ENCODE peak calls at places on chromosomes 13 and 19, in nine cellular contexts. I is neural progenitor cell, U is astrocyte, T is upper lobe of right lung, R is esophagus squamous epithelium, Q is BJ, G is suprapubic skin, H is brain microvascular endothelial cell, O is thoracic aorta. P is an unnamed sample. For H3K27me3, the result is how much of the 10 kb centered on the place peaks cover.

GRCh38 chr19:14672043-14672872 is 2.4 kb downstream of the ADGRE3 start:
- DNase-seq in I (no peak), U (no peak), T (no peak), R (no peak), Q (no peak), G (no peak), H (no peak), O (no peak), P (no peak)

GRCh38 chr13:51689597-51689996 is 105.3 kb downstream of the WDFY2 start:
- DNase-seq in I (peak), U (no peak), T (no peak), R (no peak), Q (no peak), G (no peak), H (no peak), O (no peak), P (no peak)

GRCh38 chr19:22545751-22546150 is 88.4 kb upstream of the ZNF492 start:
- DNase-seq in I (peak), U (no peak), T (no peak), R (no peak), Q (no peak), G (no peak), H (no peak), O (no peak), P (no peak)

GRCh38 chr13:113143466-113144254 is 14.8 kb upstream of the PROZ start:
- DNase-seq in I (no peak), U (no peak), T (no peak), R (no peak), Q (no peak), G (no peak), H (no peak), O (no peak), P (no peak)

GRCh38 chr13:111337206-111337605 is 16.8 kb downstream of the TEX29 start:
- DNase-seq in I (no peak), U (peak), T (no peak), R (no peak), Q (peak), G (no peak), H (peak), O (no peak), P (peak)

GRCh38 chr13:100537951-100538462 is 50.6 kb downstream of the GGACT start:
- DNase-seq in I (no peak), U (no peak), T (no peak), R (no peak), Q (no peak), G (no peak), H (no peak), O (no peak), P (no peak)

GRCh38 chr13:48600374-48601364 is 53.1 kb upstream of the CYSLTR2 start:
- DNase-seq in I (no peak), U (peak), T (no peak), R (no peak), Q (no peak), G (no peak), H (peak), O (no peak), P (peak)

GRCh38 chr19:56654151-56654550 is 11.2 kb downstream of the SMIM17 start:
- DNase-seq in I (no peak), U (no peak), T (no peak), R (no peak), Q (no peak), G (peak), H (no peak), O (no peak), P (no peak)

GRCh38 chr13:47896546-47896945 is 104.5 kb downstream of the SUCLA2 start:
- DNase-seq in I (no peak), U (no peak), T (no peak), R (no peak), Q (no peak), G (no peak), H (no peak), O (no peak), P (no peak)

GRCh38 chr19:42532881-42533280 is 4.6 kb upstream of the CEACAM1 start:
- DNase-seq in I (no peak), U (no peak), T (no peak), R (no peak), Q (no peak), G (no peak), H (no peak), O (no peak), P (no peak)

GRCh38 chr13:101512650-101513049 is 60.2 kb downstream of the ITGBL1 start:
- DNase-seq in I (no peak), U (peak), T (no peak), R (no peak), Q (no peak), G (no peak), H (peak), O (no peak), P (no peak)

GRCh38 chr13:64551755-64552154 is 2678.4 kb downstream of the PCDH9 start:
- DNase-seq in I (no peak), U (peak), T (no peak), R (no peak), Q (peak), G (no peak), H (peak), O (no peak), P (peak)

GRCh38 chr19:44741841-44742352 is 6.6 kb upstream of the BCL3 start:
- DNase-seq in I (peak), U (peak), T (peak), R (peak), Q (peak), G (peak), H (peak), O (peak), P (peak)

GRCh38 chr13:111911754-111912452 is 155.0 kb upstream of the SOX1 start:
- DNase-seq in I (no peak), U (no peak), T (peak), R (no peak), Q (no peak), G (peak), H (no peak), O (no peak), P (no peak)

GRCh38 chr19:55599468-55600335 is at the start of the genes FIZ1 and ZNF524:
- DNase-seq in I (peak), U (peak), T (peak), R (peak), Q (peak), G (peak), H (peak), O (peak), P (peak)

GRCh38 chr13:43664700-43665191 is 122.0 kb downstream of the ENOX1 start:
- DNase-seq in I (peak), U (peak), T (no peak), R (no peak), Q (peak), G (no peak), H (peak), O (no peak), P (peak)

GRCh38 chr13:85698236-85698635 is 101.0 kb downstream of the SLITRK6 start:
- DNase-seq in I (no peak), U (peak), T (no peak), R (no peak), Q (no peak), G (no peak), H (no peak), O (no peak), P (no peak)

GRCh38 chr13:111610077-111610476 is 289.6 kb downstream of the TEX29 start:
- DNase-seq in I (no peak), U (no peak), T (peak), R (no peak), Q (no peak), G (no peak), H (no peak), O (no peak), P (no peak)

GRCh38 chr19:50649433-50650391 is at the start of gene C19orf81:
- DNase-seq in I (peak), U (no peak), T (no peak), R (no peak), Q (no peak), G (no peak), H (no peak), O (no peak), P (no peak)

GRCh38 chr13:33536639-33537425 is 251.3 kb upstream of the STARD13 start:
- DNase-seq in I (no peak), U (peak), T (no peak), R (no peak), Q (peak), G (no peak), H (peak), O (no peak), P (no peak)

GRCh38 chr13:107466326-107466725 is 749.0 kb downstream of the LIG4 start:
- DNase-seq in I (no peak), U (peak), T (no peak), R (no peak), Q (no peak), G (no peak), H (peak), O (no peak), P (peak)

GRCh38 chr13:65011403-65011802 is 2218.7 kb downstream of the PCDH9 start:
- DNase-seq in I (no peak), U (no peak), T (no peak), R (no peak), Q (no peak), G (no peak), H (no peak), O (no peak), P (no peak)

GRCh38 chr19:41540041-41540695 is 35.8 kb upstream of the CEACAM21 start:
- DNase-seq in I (no peak), U (peak), T (no peak), R (no peak), Q (no peak), G (no peak), H (no peak), O (no peak), P (no peak)

GRCh38 chr13:112893570-112894422 is 75.2 kb upstream of the MCF2L start:
- DNase-seq in I (peak), U (no peak), T (no peak), R (no peak), Q (no peak), G (no peak), H (peak), O (no peak), P (peak)

GRCh38 chr13:110306340-110306959 is 507 bp downstream of the COL4A1 start:
- DNase-seq in I (peak), U (no peak), T (no peak), R (no peak), Q (no peak), G (peak), H (no peak), O (no peak), P (no peak)

GRCh38 chr19:44803442-44804428 is 5.2 kb upstream of the BCAM start:
- DNase-seq in I (no peak), U (no peak), T (no peak), R (no peak), Q (no peak), G (no peak), H (no peak), O (no peak), P (no peak)

GRCh38 chr13:91946498-91947070 is 548.2 kb downstream of the GPC5 start:
- DNase-seq in I (peak), U (peak), T (no peak), R (no peak), Q (no peak), G (no peak), H (no peak), O (no peak), P (peak)

DNA sequence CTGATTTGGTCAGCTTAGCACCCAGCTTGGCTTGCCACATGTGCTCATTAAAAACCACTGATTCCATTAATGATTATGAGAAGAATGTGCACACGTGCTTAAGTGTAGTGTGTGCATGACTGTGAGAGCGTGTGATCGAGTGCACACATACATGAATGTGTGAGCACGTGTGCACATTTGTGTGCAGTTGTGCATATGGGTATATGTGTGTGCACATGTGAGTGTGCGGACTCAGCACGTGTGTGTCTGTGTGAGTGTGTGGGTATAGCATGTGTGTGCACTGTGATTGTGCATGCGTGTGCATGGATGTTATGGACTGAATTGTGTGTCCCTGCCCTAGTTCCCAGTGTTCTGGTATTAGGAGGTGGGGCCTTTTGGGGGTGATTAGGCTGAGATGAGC is 202.1 kb upstream of the ZNF536 start:
- DNase-seq in I (no peak), U (no peak), T (no peak), R (no peak), Q (no peak), G (no peak), H (no peak), O (no peak), P (no peak)
- H3K27me3 ChIP-seq in I (under half), U (under half), T (under half), R (under half), Q (under half), G (under half), H (under half), O (under half), P (under half)

GRCh38 chr19:4375164-4375619 is 25.2 kb downstream of the SH3GL1 start:
- DNase-seq in I (no peak), U (no peak), T (peak), R (no peak), Q (no peak), G (no peak), H (no peak), O (no peak), P (no peak)
- H3K4me3 ChIP-seq in I (no peak), U (no peak), T (no peak), R (no peak), Q (no peak), G (peak), H (no peak), O (peak), P (no peak)

GRCh38 chr13:70964124-70964523 is 855.9 kb upstream of the KLHL1 start:
- DNase-seq in I (peak), U (no peak), T (no peak), R (no peak), Q (no peak), G (no peak), H (no peak), O (no peak), P (no peak)
- TF ChIP-seq CTCF in I (peak), U (peak), T (peak), R (no peak), Q (no peak), G (no peak), H (peak), O (no peak), P (peak)

DNA sequence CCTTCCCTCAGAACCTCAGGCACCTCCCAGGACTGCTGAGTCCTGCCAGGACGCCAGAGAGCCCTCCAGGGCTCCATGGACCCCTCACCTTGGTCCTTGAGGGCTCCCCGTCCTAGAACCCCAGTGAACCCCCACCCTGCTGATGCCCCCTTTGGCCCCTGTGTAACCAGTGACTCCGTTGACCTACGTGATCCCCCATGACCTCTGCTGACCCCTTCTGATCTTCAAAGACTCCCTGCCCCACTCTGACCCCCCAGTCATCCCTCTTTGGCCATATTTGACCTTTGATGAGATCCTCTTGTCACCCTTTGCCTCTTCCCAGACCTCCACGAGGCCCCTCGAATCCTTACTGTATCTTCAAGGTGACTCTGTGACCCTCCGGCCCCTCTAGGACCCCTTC is 91.3 kb downstream of the MAP4K1 start:
- DNase-seq in I (no peak), U (no peak), T (no peak), R (no peak), Q (no peak), G (no peak), H (no peak), O (no peak), P (no peak)
- H3K27me3 ChIP-seq in I (under half), U (under half), T (under half), R (under half), Q (under half), G (under half), H (under half), O (under half), P (under half)

DNA sequence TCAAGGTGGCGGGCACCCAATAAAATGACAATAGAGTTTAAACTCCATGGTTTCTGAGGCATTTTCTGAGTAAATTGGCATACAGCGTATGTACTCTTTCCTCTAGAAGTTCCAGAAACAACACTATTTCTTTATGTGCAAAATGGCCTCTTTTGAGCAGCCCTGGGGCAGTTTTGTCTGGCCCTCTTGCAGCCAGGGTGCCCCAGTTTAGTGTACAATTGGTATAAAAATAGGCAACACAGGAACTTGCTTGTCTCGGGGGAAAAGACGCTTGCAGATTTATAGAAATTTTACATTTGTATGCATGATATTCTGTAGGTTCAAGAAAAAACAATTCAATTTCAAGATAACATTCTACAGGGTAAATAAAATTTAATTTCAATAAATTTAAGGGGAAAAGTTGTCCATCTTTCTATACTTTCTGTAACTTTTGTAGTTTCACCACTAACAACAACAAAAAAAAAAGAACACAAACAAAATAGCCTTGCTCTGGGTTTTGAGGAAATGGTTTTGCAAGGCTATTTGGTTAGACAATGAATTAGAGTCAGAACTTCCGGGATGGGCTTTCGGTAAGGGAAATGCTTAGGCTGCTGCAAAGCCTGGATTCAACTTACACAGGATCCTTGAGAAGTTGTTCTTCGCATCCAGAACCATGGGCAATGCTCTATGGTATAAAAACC is 45.3 kb downstream of the LRCH1 start:
- DNase-seq in I (no peak), U (no peak), T (no peak), R (no peak), Q (no peak), G (no peak), H (no peak), O (no peak), P (no peak)
- H3K4me3 ChIP-seq in I (no peak), U (no peak), T (no peak), R (no peak), Q (no peak), G (no peak), H (no peak), O (no peak), P (no peak)

GRCh38 chr13:40215747-40216146 is 450.7 kb downstream of the FOXO1 start:
- DNase-seq in I (no peak), U (no peak), T (no peak), R (no peak), Q (no peak), G (no peak), H (no peak), O (no peak), P (no peak)

GRCh38 chr13:40208517-40208916 is 457.9 kb downstream of the FOXO1 start:
- DNase-seq in I (no peak), U (no peak), T (no peak), R (no peak), Q (no peak), G (no peak), H (no peak), O (no peak), P (no peak)

GRCh38 chr13:40215311-40215710 is 451.1 kb downstream of the FOXO1 start:
- DNase-seq in I (no peak), U (no peak), T (no peak), R (no peak), Q (no peak), G (no peak), H (no peak), O (no peak), P (no peak)

GRCh38 chr13:40210865-40211585 is 455.4 kb downstream of the FOXO1 start:
- DNase-seq in I (no peak), U (no peak), T (no peak), R (no peak), Q (no peak), G (no peak), H (no peak), O (no peak), P (no peak)

GRCh38 chr13:40211586-40211968 is 454.9 kb downstream of the FOXO1 start:
- DNase-seq in I (no peak), U (no peak), T (no peak), R (no peak), Q (no peak), G (no peak), H (no peak), O (no peak), P (no peak)
- TF ChIP-seq CTCF in I (no peak), U (no peak), T (no peak), R (no peak), Q (no peak), G (no peak), H (peak), O (no peak), P (no peak)

GRCh38 chr19:49427339-49427738 is 2.2 kb downstream of the GFY start:
- DNase-seq in I (no peak), U (no peak), T (no peak), R (no peak), Q (no peak), G (peak), H (no peak), O (no peak), P (no peak)

GRCh38 chr19:49430172-49430677 is 5.0 kb downstream of the GFY start:
- DNase-seq in I (no peak), U (no peak), T (no peak), R (no peak), Q (no peak), G (peak), H (no peak), O (no peak), P (no peak)

GRCh38 chr19:49425922-49426592 is 869 bp downstream of the GFY start:
- DNase-seq in I (peak), U (no peak), T (no peak), R (no peak), Q (no peak), G (peak), H (no peak), O (no peak), P (no peak)

GRCh38 chr19:49428547-49429451 is 3.6 kb downstream of the GFY start:
- DNase-seq in I (peak), U (no peak), T (no peak), R (no peak), Q (no peak), G (peak), H (no peak), O (no peak), P (no peak)

GRCh38 chr19:49427855-49428546 is 2.8 kb downstream of the GFY start:
- DNase-seq in I (peak), U (no peak), T (no peak), R (no peak), Q (no peak), G (peak), H (no peak), O (no peak), P (no peak)
- H3K27me3 ChIP-seq in I (half or more), U (half or more), T (half or more), R (under half), Q (half or more), G (half or more), H (half or more), O (half or more), P (half or more)